ENCODE peak calls at places on chromosome 22, in nine cellular contexts. One of them, this sample, is unnamed.

GRCh38 chr22:39115976-39116621 is 19.1 kb downstream of the APOBEC3H start:
- DNase-seq in mesendoderm: peak; percentile 70
- DNase-seq in right lobe of liver: no peak
- DNase-seq in heart left ventricle: no peak
- DNase-seq in suprapubic skin: no peak
- DNase-seq in A673: no peak
- DNase-seq in cardiac muscle cell: no peak
- DNase-seq in hepatocyte: no peak
- DNase-seq in CD8-positive, alpha-beta T cell: no peak
- DNase-seq in this sample: no peak

GRCh38 chr22:48254311-48254873 is 1491.9 kb downstream of the TBC1D22A start:
- DNase-seq in mesendoderm: no peak
- DNase-seq in right lobe of liver: no peak
- DNase-seq in heart left ventricle: no peak
- DNase-seq in suprapubic skin: no peak
- DNase-seq in A673: no peak
- DNase-seq in cardiac muscle cell: no peak
- DNase-seq in hepatocyte: no peak
- DNase-seq in CD8-positive, alpha-beta T cell: no peak
- DNase-seq in this sample: no peak

GRCh38 chr22:50571264-50572175 is 6.7 kb downstream of the CPT1B start:
- DNase-seq in mesendoderm: no peak
- DNase-seq in right lobe of liver: no peak
- DNase-seq in heart left ventricle: no peak
- DNase-seq in suprapubic skin: peak; percentile 55
- DNase-seq in A673: no peak
- DNase-seq in cardiac muscle cell: no peak
- DNase-seq in hepatocyte: no peak
- DNase-seq in CD8-positive, alpha-beta T cell: no peak
- DNase-seq in this sample: no peak

GRCh38 chr22:37609240-37610152 is 862 bp downstream of the GGA1 start:
- DNase-seq in mesendoderm: peak; percentile 38
- DNase-seq in right lobe of liver: no peak
- DNase-seq in heart left ventricle: no peak
- DNase-seq in suprapubic skin: no peak
- DNase-seq in A673: peak; percentile 55
- DNase-seq in cardiac muscle cell: no peak
- DNase-seq in hepatocyte: no peak
- DNase-seq in CD8-positive, alpha-beta T cell: no peak
- DNase-seq in this sample: no peak

GRCh38 chr22:28855355-28856094 is 27.8 kb upstream of the ZNRF3 start:
- DNase-seq in mesendoderm: peak; percentile 81
- DNase-seq in right lobe of liver: no peak
- DNase-seq in heart left ventricle: no peak
- DNase-seq in suprapubic skin: no peak
- DNase-seq in A673: peak; percentile 76
- DNase-seq in cardiac muscle cell: peak; percentile 71
- DNase-seq in hepatocyte: peak; percentile 74
- DNase-seq in CD8-positive, alpha-beta T cell: peak; percentile 29
- DNase-seq in this sample: peak; percentile 60

GRCh38 chr22:42357634-42358296 is 74.4 kb downstream of the NFAM1 start:
- DNase-seq in mesendoderm: no peak
- DNase-seq in right lobe of liver: peak; percentile 89
- DNase-seq in heart left ventricle: peak; percentile 80
- DNase-seq in suprapubic skin: no peak
- DNase-seq in A673: no peak
- DNase-seq in cardiac muscle cell: no peak
- DNase-seq in hepatocyte: no peak
- DNase-seq in CD8-positive, alpha-beta T cell: no peak
- DNase-seq in this sample: no peak

GRCh38 chr22:38768036-38768435 is 12.2 kb upstream of the SUN2 start:
- DNase-seq in mesendoderm: no peak
- DNase-seq in right lobe of liver: no peak
- DNase-seq in heart left ventricle: no peak
- DNase-seq in suprapubic skin: no peak
- DNase-seq in A673: no peak
- DNase-seq in cardiac muscle cell: no peak
- DNase-seq in hepatocyte: no peak
- DNase-seq in CD8-positive, alpha-beta T cell: no peak
- DNase-seq in this sample: no peak

GRCh38 chr22:38873469-38874411 is 1.7 kb upstream of the CBX6 start:
- DNase-seq in mesendoderm: peak; percentile 27
- DNase-seq in right lobe of liver: no peak
- DNase-seq in heart left ventricle: no peak
- DNase-seq in suprapubic skin: no peak
- DNase-seq in A673: no peak
- DNase-seq in cardiac muscle cell: no peak
- DNase-seq in hepatocyte: peak; percentile 41
- DNase-seq in CD8-positive, alpha-beta T cell: peak; percentile 41
- DNase-seq in this sample: peak; percentile 56

GRCh38 chr22:31927562-31927961 is 16.8 kb upstream of the YWHAH start:
- DNase-seq in mesendoderm: no peak
- DNase-seq in right lobe of liver: no peak
- DNase-seq in heart left ventricle: no peak
- DNase-seq in suprapubic skin: no peak
- DNase-seq in A673: no peak
- DNase-seq in cardiac muscle cell: no peak
- DNase-seq in hepatocyte: no peak
- DNase-seq in CD8-positive, alpha-beta T cell: no peak
- DNase-seq in this sample: no peak

GRCh38 chr22:39699631-39700348 is 129.2 kb downstream of the CACNA1I start:
- DNase-seq in mesendoderm: no peak
- DNase-seq in right lobe of liver: no peak
- DNase-seq in heart left ventricle: no peak
- DNase-seq in suprapubic skin: no peak
- DNase-seq in A673: peak; percentile 14
- DNase-seq in cardiac muscle cell: no peak
- DNase-seq in hepatocyte: no peak
- DNase-seq in CD8-positive, alpha-beta T cell: no peak
- DNase-seq in this sample: no peak

GRCh38 chr22:37485714-37486223 is 415 bp downstream of the MFNG start:
- DNase-seq in mesendoderm: no peak
- DNase-seq in right lobe of liver: no peak
- DNase-seq in heart left ventricle: no peak
- DNase-seq in suprapubic skin: no peak
- DNase-seq in A673: no peak
- DNase-seq in cardiac muscle cell: no peak
- DNase-seq in hepatocyte: no peak
- DNase-seq in CD8-positive, alpha-beta T cell: no peak
- DNase-seq in this sample: no peak

GRCh38 chr22:23857606-23858483 is at the start of gene SLC2A11:
- DNase-seq in mesendoderm: peak; percentile 99
- DNase-seq in right lobe of liver: peak; percentile 98
- DNase-seq in heart left ventricle: peak; percentile 99
- DNase-seq in suprapubic skin: peak; percentile 96
- DNase-seq in A673: peak; percentile 98
- DNase-seq in cardiac muscle cell: peak; percentile 100
- DNase-seq in hepatocyte: peak; percentile 100
- DNase-seq in CD8-positive, alpha-beta T cell: peak; percentile 89
- DNase-seq in this sample: peak; percentile 93

GRCh38 chr22:23862103-23862502 is 4.4 kb downstream of the SLC2A11 start:
- DNase-seq in mesendoderm: peak; percentile 69
- DNase-seq in right lobe of liver: no peak
- DNase-seq in heart left ventricle: no peak
- DNase-seq in suprapubic skin: no peak
- DNase-seq in A673: peak; percentile 69
- DNase-seq in cardiac muscle cell: peak; percentile 55
- DNase-seq in hepatocyte: peak; percentile 50
- DNase-seq in CD8-positive, alpha-beta T cell: no peak
- DNase-seq in this sample: no peak

GRCh38 chr22:23856721-23857605 is 712 bp upstream of the SLC2A11 start:
- DNase-seq in mesendoderm: peak; percentile 86
- DNase-seq in right lobe of liver: no peak
- DNase-seq in heart left ventricle: peak; percentile 61
- DNase-seq in suprapubic skin: no peak
- DNase-seq in A673: peak; percentile 27
- DNase-seq in cardiac muscle cell: peak; percentile 63
- DNase-seq in hepatocyte: peak; percentile 73
- DNase-seq in CD8-positive, alpha-beta T cell: no peak
- DNase-seq in this sample: no peak

GRCh38 chr22:23859201-23859600 is 1.5 kb downstream of the SLC2A11 start:
- DNase-seq in mesendoderm: no peak
- DNase-seq in right lobe of liver: no peak
- DNase-seq in heart left ventricle: no peak
- DNase-seq in suprapubic skin: no peak
- DNase-seq in A673: no peak
- DNase-seq in cardiac muscle cell: no peak
- DNase-seq in hepatocyte: no peak
- DNase-seq in CD8-positive, alpha-beta T cell: no peak
- DNase-seq in this sample: no peak

GRCh38 chr22:23858484-23858815 is 775 bp downstream of the SLC2A11 start:
- DNase-seq in mesendoderm: no peak
- DNase-seq in right lobe of liver: no peak
- DNase-seq in heart left ventricle: no peak
- DNase-seq in suprapubic skin: no peak
- DNase-seq in A673: no peak
- DNase-seq in cardiac muscle cell: no peak
- DNase-seq in hepatocyte: no peak
- DNase-seq in CD8-positive, alpha-beta T cell: no peak
- DNase-seq in this sample: no peak
- H3K4me3 ChIP-seq in mesendoderm: no peak overlapping the region
- H3K4me3 ChIP-seq in right lobe of liver: peak overlapping the region; percentile 78
- H3K4me3 ChIP-seq in heart left ventricle: peak overlapping the region; percentile 75
- H3K4me3 ChIP-seq in suprapubic skin: peak overlapping the region; percentile 83
- H3K4me3 ChIP-seq in A673: peak overlapping the region; percentile 57
- H3K4me3 ChIP-seq in cardiac muscle cell: peak overlapping the region; percentile 45
- H3K4me3 ChIP-seq in hepatocyte: peak overlapping the region; percentile 87
- H3K4me3 ChIP-seq in CD8-positive, alpha-beta T cell: peak overlapping the region; percentile 96
- H3K4me3 ChIP-seq in this sample: peak overlapping the region; percentile 68

GRCh38 chr22:27136596-27136995 is 479.2 kb downstream of the MIAT start:
- DNase-seq in mesendoderm: no peak
- DNase-seq in right lobe of liver: no peak
- DNase-seq in heart left ventricle: no peak
- DNase-seq in suprapubic skin: no peak
- DNase-seq in A673: no peak
- DNase-seq in cardiac muscle cell: no peak
- DNase-seq in hepatocyte: no peak
- DNase-seq in CD8-positive, alpha-beta T cell: no peak
- DNase-seq in this sample: no peak

GRCh38 chr22:27132896-27133500 is 475.6 kb downstream of the MIAT start:
- DNase-seq in mesendoderm: no peak
- DNase-seq in right lobe of liver: no peak
- DNase-seq in heart left ventricle: no peak
- DNase-seq in suprapubic skin: no peak
- DNase-seq in A673: no peak
- DNase-seq in cardiac muscle cell: peak; percentile 24
- DNase-seq in hepatocyte: no peak
- DNase-seq in CD8-positive, alpha-beta T cell: no peak
- DNase-seq in this sample: no peak

GRCh38 chr22:27132400-27132799 is 475.0 kb downstream of the MIAT start:
- DNase-seq in mesendoderm: no peak
- DNase-seq in right lobe of liver: no peak
- DNase-seq in heart left ventricle: no peak
- DNase-seq in suprapubic skin: no peak
- DNase-seq in A673: no peak
- DNase-seq in cardiac muscle cell: no peak
- DNase-seq in hepatocyte: no peak
- DNase-seq in CD8-positive, alpha-beta T cell: no peak
- DNase-seq in this sample: no peak

GRCh38 chr22:27135582-27135981 is 478.2 kb downstream of the MIAT start:
- DNase-seq in mesendoderm: peak; percentile 34
- DNase-seq in right lobe of liver: no peak
- DNase-seq in heart left ventricle: no peak
- DNase-seq in suprapubic skin: no peak
- DNase-seq in A673: no peak
- DNase-seq in cardiac muscle cell: peak; percentile 16
- DNase-seq in hepatocyte: no peak
- DNase-seq in CD8-positive, alpha-beta T cell: no peak
- DNase-seq in this sample: no peak

GRCh38 chr22:27133951-27134664 is 476.7 kb downstream of the MIAT start:
- DNase-seq in mesendoderm: peak; percentile 27
- DNase-seq in right lobe of liver: no peak
- DNase-seq in heart left ventricle: peak; percentile 45
- DNase-seq in suprapubic skin: peak; percentile 68
- DNase-seq in A673: no peak
- DNase-seq in cardiac muscle cell: no peak
- DNase-seq in hepatocyte: peak; percentile 48
- DNase-seq in CD8-positive, alpha-beta T cell: no peak
- DNase-seq in this sample: peak; percentile 87
- H3K27ac ChIP-seq in mesendoderm: no peak overlapping the region
- H3K27ac ChIP-seq in right lobe of liver: no peak overlapping the region
- H3K27ac ChIP-seq in heart left ventricle: no peak overlapping the region
- H3K27ac ChIP-seq in suprapubic skin: no peak overlapping the region
- H3K27ac ChIP-seq in A673: no peak overlapping the region
- H3K27ac ChIP-seq in cardiac muscle cell: no peak overlapping the region
- H3K27ac ChIP-seq in hepatocyte: no peak overlapping the region
- H3K27ac ChIP-seq in CD8-positive, alpha-beta T cell: no peak overlapping the region
- H3K27ac ChIP-seq in this sample: no peak overlapping the region

DNA sequence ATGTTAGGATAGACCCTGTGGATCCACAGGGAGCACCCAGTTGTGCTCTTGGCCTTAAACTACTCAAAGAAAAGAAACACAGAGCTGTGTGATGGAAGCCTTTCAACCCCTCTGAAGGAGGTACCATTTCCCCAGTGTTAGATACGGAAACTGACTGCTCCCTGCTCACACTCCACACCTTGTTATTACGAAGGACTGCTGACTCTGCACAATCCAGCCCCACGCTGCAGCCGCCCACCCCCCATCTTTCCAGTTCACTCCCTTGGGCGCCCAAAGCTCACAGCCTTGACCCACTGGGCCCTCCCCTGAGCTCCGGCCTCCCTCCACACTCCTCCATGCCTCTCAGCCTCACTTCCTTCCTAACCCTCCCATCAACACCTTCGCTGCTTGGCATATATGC is 75.5 kb downstream of the EFCAB6 start:
- DNase-seq in mesendoderm: no peak
- DNase-seq in right lobe of liver: no peak
- DNase-seq in heart left ventricle: no peak
- DNase-seq in suprapubic skin: no peak
- DNase-seq in A673: no peak
- DNase-seq in cardiac muscle cell: no peak
- DNase-seq in hepatocyte: no peak
- DNase-seq in CD8-positive, alpha-beta T cell: no peak
- DNase-seq in this sample: no peak
- H3K4me3 ChIP-seq in mesendoderm: no peak overlapping the region
- H3K4me3 ChIP-seq in right lobe of liver: no peak overlapping the region
- H3K4me3 ChIP-seq in heart left ventricle: no peak overlapping the region
- H3K4me3 ChIP-seq in suprapubic skin: no peak overlapping the region
- H3K4me3 ChIP-seq in A673: no peak overlapping the region
- H3K4me3 ChIP-seq in cardiac muscle cell: no peak overlapping the region
- H3K4me3 ChIP-seq in hepatocyte: no peak overlapping the region
- H3K4me3 ChIP-seq in CD8-positive, alpha-beta T cell: no peak overlapping the region
- H3K4me3 ChIP-seq in this sample: no peak overlapping the region

GRCh38 chr22:41096841-41097240 is 4.4 kb downstream of the EP300 start:
- DNase-seq in mesendoderm: no peak
- DNase-seq in right lobe of liver: no peak
- DNase-seq in heart left ventricle: no peak
- DNase-seq in suprapubic skin: no peak
- DNase-seq in A673: no peak
- DNase-seq in cardiac muscle cell: no peak
- DNase-seq in hepatocyte: no peak
- DNase-seq in CD8-positive, alpha-beta T cell: no peak
- DNase-seq in this sample: no peak
- H3K27ac ChIP-seq in mesendoderm: no peak overlapping the region
- H3K27ac ChIP-seq in right lobe of liver: no peak overlapping the region
- H3K27ac ChIP-seq in heart left ventricle: no peak overlapping the region
- H3K27ac ChIP-seq in suprapubic skin: no peak overlapping the region
- H3K27ac ChIP-seq in A673: no peak overlapping the region
- H3K27ac ChIP-seq in cardiac muscle cell: no peak overlapping the region
- H3K27ac ChIP-seq in hepatocyte: no peak overlapping the region
- H3K27ac ChIP-seq in CD8-positive, alpha-beta T cell: no peak overlapping the region
- H3K27ac ChIP-seq in this sample: no peak overlapping the region

GRCh38 chr22:46053563-46054090 is 76.7 kb upstream of the WNT7B start:
- DNase-seq in mesendoderm: no peak
- DNase-seq in right lobe of liver: peak; percentile 90
- DNase-seq in heart left ventricle: peak; percentile 91
- DNase-seq in suprapubic skin: peak; percentile 87
- DNase-seq in A673: peak; percentile 74
- DNase-seq in cardiac muscle cell: no peak
- DNase-seq in hepatocyte: no peak
- DNase-seq in CD8-positive, alpha-beta T cell: peak; percentile 46
- DNase-seq in this sample: no peak
- H3K4me3 ChIP-seq in mesendoderm: no peak overlapping the region
- H3K4me3 ChIP-seq in right lobe of liver: peak overlapping the region; percentile 54
- H3K4me3 ChIP-seq in heart left ventricle: peak overlapping the region; percentile 80
- H3K4me3 ChIP-seq in suprapubic skin: peak overlapping the region; percentile 83
- H3K4me3 ChIP-seq in A673: peak overlapping the region; percentile 57
- H3K4me3 ChIP-seq in cardiac muscle cell: no peak overlapping the region
- H3K4me3 ChIP-seq in hepatocyte: no peak overlapping the region
- H3K4me3 ChIP-seq in CD8-positive, alpha-beta T cell: peak overlapping the region; percentile 78
- H3K4me3 ChIP-seq in this sample: peak overlapping the region; percentile 66